ENCODE peak calls at places on chromosomes 16 and 17, in ten cellular contexts. B is lower leg skin; O is GM10248; U is hypothalamus; J is tibial artery; X is amniotic epithelial cell; E is stimulated activated CD4-positive, alpha-beta T cell treated with anti-CD3 and anti-CD28 coated beads, Interleukin-1b, Interleukin-23, amount 100 ng/mL, for 24 hours; Z is activated T-cell treated with anti-CD3 and anti-CD28 coated beads, Interleukin-2, amount 50 U/mL, for 72 hours; L is kidney tubule cell; G is skeletal muscle cell. R is an unnamed sample.

GRCh38 chr16:30797670-30798309 is 10.8 kb upstream of the ZNF629 start:
- DNase-seq in B (no peak), O (no peak), U (no peak), J (no peak), X (no peak), E (no peak), Z (no peak), L (no peak), G (no peak), R (no peak)

GRCh38 chr16:57186630-57187507 is 740 bp downstream of the RSPRY1 start:
- DNase-seq in B (no peak), O (no peak), U (no peak), J (peak), X (peak), E (no peak), Z (peak), L (peak), G (no peak), R (no peak)

GRCh38 chr17:77242118-77242800 is 101.5 kb downstream of the SEC14L1 start:
- DNase-seq in B (no peak), O (no peak), U (no peak), J (no peak), X (no peak), E (no peak), Z (no peak), L (no peak), G (no peak), R (no peak)

GRCh38 chr17:45256114-45256966 is 5.6 kb downstream of the SPATA32 start:
- DNase-seq in B (no peak), O (no peak), U (no peak), J (no peak), X (no peak), E (no peak), Z (no peak), L (peak), G (no peak), R (no peak)

GRCh38 chr16:81694494-81695285 is 84.4 kb upstream of the PLCG2 start:
- DNase-seq in B (no peak), O (no peak), U (no peak), J (no peak), X (no peak), E (no peak), Z (no peak), L (no peak), G (peak), R (peak)

GRCh38 chr16:46688101-46688656 is 799 bp downstream of the VPS35 start:
- DNase-seq in B (peak), O (no peak), U (no peak), J (peak), X (peak), E (no peak), Z (no peak), L (no peak), G (no peak), R (no peak)

GRCh38 chr17:4790705-4791088 is 1.9 kb downstream of the GLTPD2 start:
- DNase-seq in B (no peak), O (no peak), U (no peak), J (no peak), X (no peak), E (no peak), Z (no peak), L (no peak), G (no peak), R (no peak)

GRCh38 chr17:50634123-50634914 is at the start of gene ABCC3:
- DNase-seq in B (no peak), O (no peak), U (no peak), J (peak), X (peak), E (no peak), Z (peak), L (peak), G (no peak), R (peak)

GRCh38 chr16:12317856-12318591 is 341.5 kb downstream of the SNX29 start:
- DNase-seq in B (no peak), O (no peak), U (no peak), J (no peak), X (no peak), E (no peak), Z (no peak), L (peak), G (no peak), R (no peak)

GRCh38 chr16:1859650-1860049 is 12.3 kb downstream of the MEIOB start:
- DNase-seq in B (no peak), O (no peak), U (no peak), J (no peak), X (no peak), E (no peak), Z (no peak), L (no peak), G (no peak), R (no peak)

GRCh38 chr17:50129946-50130777 is at the start of gene SAMD14:
- DNase-seq in B (no peak), O (peak), U (no peak), J (no peak), X (no peak), E (no peak), Z (peak), L (peak), G (no peak), R (no peak)

GRCh38 chr16:76287466-76287865 is 10.3 kb downstream of the CNTNAP4 start:
- DNase-seq in B (no peak), O (no peak), U (no peak), J (no peak), X (peak), E (no peak), Z (no peak), L (no peak), G (no peak), R (no peak)

GRCh38 chr17:46931596-46931995 is 8.6 kb downstream of the GOSR2 start:
- DNase-seq in B (no peak), O (no peak), U (no peak), J (no peak), X (no peak), E (no peak), Z (no peak), L (no peak), G (no peak), R (no peak)

GRCh38 chr16:66135838-66136237 is 230.7 kb upstream of the CDH5 start:
- DNase-seq in B (no peak), O (no peak), U (no peak), J (no peak), X (no peak), E (no peak), Z (no peak), L (no peak), G (no peak), R (no peak)

GRCh38 chr16:74216319-74216718 is 80.3 kb upstream of the PSMD7 start:
- DNase-seq in B (no peak), O (no peak), U (no peak), J (no peak), X (peak), E (no peak), Z (no peak), L (peak), G (no peak), R (no peak)

GRCh38 chr17:82465023-82465603 is 6.6 kb downstream of the NARF start:
- DNase-seq in B (no peak), O (no peak), U (no peak), J (no peak), X (no peak), E (no peak), Z (no peak), L (no peak), G (no peak), R (no peak)